ENCODE peak calls at places on chromosomes 6 and 20, in four cellular contexts. One of them, this sample, is unnamed.
A peak's percentile ranks its signal among the peaks of the same experiment; 100 is the strongest.

GRCh38 chr20:9027626-9028025 is 41.3 kb upstream of the PLCB4 start:
- DNase-seq in epithelial cell of esophagus: no peak
- DNase-seq in fibroblast of pulmonary artery: no peak
- DNase-seq in body of pancreas: no peak
- DNase-seq in this sample: no peak

GRCh38 chr20:46057856-46058655 is 29.0 kb downstream of the SLC12A5 start:
- DNase-seq in epithelial cell of esophagus: peak; percentile 58
- DNase-seq in body of pancreas: peak; percentile 51
- DNase-seq in fibroblast of pulmonary artery: peak; percentile 50
- DNase-seq in this sample: peak; percentile 35

GRCh38 chr6:31057426-31058003 is 47.2 kb downstream of the MUC22 start:
- DNase-seq in body of pancreas: no peak
- DNase-seq in epithelial cell of esophagus: peak; percentile 71
- DNase-seq in fibroblast of pulmonary artery: peak; percentile 31
- DNase-seq in this sample: no peak

GRCh38 chr20:11907621-11908020 is 10.1 kb upstream of the BTBD3 start:
- DNase-seq in epithelial cell of esophagus: peak; percentile 80
- DNase-seq in body of pancreas: no peak
- DNase-seq in fibroblast of pulmonary artery: no peak
- DNase-seq in this sample: no peak

GRCh38 chr20:60046860-60047259 is 88.6 kb downstream of the CDH26 start:
- DNase-seq in fibroblast of pulmonary artery: no peak
- DNase-seq in body of pancreas: no peak
- DNase-seq in epithelial cell of esophagus: no peak
- DNase-seq in this sample: no peak

GRCh38 chr6:142026471-142026870 is 106.3 kb upstream of the GJE1 start:
- DNase-seq in body of pancreas: no peak
- DNase-seq in fibroblast of pulmonary artery: no peak
- DNase-seq in epithelial cell of esophagus: peak; percentile 86
- DNase-seq in this sample: no peak

GRCh38 chr6:3328145-3328544 is 69.4 kb downstream of the PSMG4 start:
- DNase-seq in epithelial cell of esophagus: peak; percentile 62
- DNase-seq in fibroblast of pulmonary artery: peak; percentile 55
- DNase-seq in body of pancreas: no peak
- DNase-seq in this sample: no peak

GRCh38 chr20:58714340-58714922 is 21.8 kb downstream of the NPEPL1 start:
- DNase-seq in epithelial cell of esophagus: no peak
- DNase-seq in fibroblast of pulmonary artery: no peak
- DNase-seq in body of pancreas: no peak
- DNase-seq in this sample: peak; percentile 24

GRCh38 chr20:35171753-35172433 is at the start of gene PROCR:
- DNase-seq in epithelial cell of esophagus: peak; percentile 100
- DNase-seq in body of pancreas: peak; percentile 81
- DNase-seq in fibroblast of pulmonary artery: peak; percentile 93
- DNase-seq in this sample: peak; percentile 63

GRCh38 chr6:146433881-146434741 is 109.5 kb upstream of the RAB32 start:
- DNase-seq in fibroblast of pulmonary artery: peak; percentile 28
- DNase-seq in epithelial cell of esophagus: peak; percentile 47
- DNase-seq in body of pancreas: peak; percentile 27
- DNase-seq in this sample: peak; percentile 8

GRCh38 chr6:149843051-149843633 is 21.0 kb downstream of the LRP11 start:
- DNase-seq in fibroblast of pulmonary artery: no peak
- DNase-seq in body of pancreas: peak; percentile 13
- DNase-seq in epithelial cell of esophagus: no peak
- DNase-seq in this sample: no peak

GRCh38 chr6:108166664-108167448 is 1.0 kb downstream of the NR2E1 start:
- DNase-seq in body of pancreas: no peak
- DNase-seq in epithelial cell of esophagus: no peak
- DNase-seq in fibroblast of pulmonary artery: no peak
- DNase-seq in this sample: no peak

GRCh38 chr6:47413752-47414516 is 63.7 kb upstream of the CD2AP start:
- DNase-seq in body of pancreas: peak; percentile 60
- DNase-seq in epithelial cell of esophagus: peak; percentile 74
- DNase-seq in fibroblast of pulmonary artery: peak; percentile 83
- DNase-seq in this sample: peak; percentile 59

GRCh38 chr6:37987008-37987407 is 167.5 kb downstream of the ZFAND3 start:
- DNase-seq in fibroblast of pulmonary artery: peak; percentile 52
- DNase-seq in epithelial cell of esophagus: no peak
- DNase-seq in body of pancreas: no peak
- DNase-seq in this sample: no peak

GRCh38 chr6:54992789-54993188 is 146.2 kb downstream of the FAM83B start:
- DNase-seq in epithelial cell of esophagus: peak; percentile 45
- DNase-seq in body of pancreas: no peak
- DNase-seq in fibroblast of pulmonary artery: peak; percentile 26
- DNase-seq in this sample: no peak
- TF ChIP-seq CTCF in epithelial cell of esophagus: peak; percentile 66
- TF ChIP-seq CTCF in body of pancreas: peak; percentile 34
- TF ChIP-seq CTCF in fibroblast of pulmonary artery: peak; percentile 46
- TF ChIP-seq CTCF in this sample: no peak

GRCh38 chr6:170424634-170425126 is 118.1 kb downstream of the FAM120B start:
- DNase-seq in fibroblast of pulmonary artery: no peak
- DNase-seq in body of pancreas: no peak
- DNase-seq in epithelial cell of esophagus: no peak
- DNase-seq in this sample: no peak

GRCh38 chr6:170433163-170434095 is 119.7 kb downstream of the PSMB1 start:
- DNase-seq in body of pancreas: no peak
- DNase-seq in fibroblast of pulmonary artery: no peak
- DNase-seq in epithelial cell of esophagus: no peak
- DNase-seq in this sample: no peak

GRCh38 chr6:170434821-170435155 is 118.3 kb downstream of the PSMB1 start:
- DNase-seq in fibroblast of pulmonary artery: no peak
- DNase-seq in body of pancreas: no peak
- DNase-seq in epithelial cell of esophagus: no peak
- DNase-seq in this sample: no peak

GRCh38 chr6:170434114-170434820 is 118.8 kb downstream of the PSMB1 start:
- DNase-seq in body of pancreas: no peak
- DNase-seq in fibroblast of pulmonary artery: no peak
- DNase-seq in epithelial cell of esophagus: no peak
- DNase-seq in this sample: no peak

DNA sequence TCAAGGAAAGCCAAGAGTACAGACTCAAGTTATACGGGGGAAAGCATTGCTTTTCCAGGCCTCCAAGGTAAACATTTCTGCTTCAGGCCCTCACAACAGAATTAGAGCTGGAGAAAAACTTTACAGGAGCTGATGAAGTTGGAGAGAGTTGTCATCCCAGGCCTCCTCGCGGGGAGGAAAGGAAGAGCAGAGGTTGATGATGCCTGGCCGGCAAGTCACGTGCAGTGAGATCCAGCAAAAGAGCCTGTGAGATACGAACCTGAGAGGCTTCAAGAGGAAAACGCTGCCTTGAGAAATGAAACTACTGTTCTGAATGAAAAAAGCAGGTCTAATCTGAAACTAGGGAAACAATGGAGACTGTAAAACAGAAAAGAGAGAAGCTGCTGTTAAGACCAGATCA is 122.9 kb downstream of the FAM120B start:
- DNase-seq in fibroblast of pulmonary artery: peak; percentile 73
- DNase-seq in body of pancreas: no peak
- DNase-seq in epithelial cell of esophagus: no peak
- DNase-seq in this sample: no peak
- TF ChIP-seq CTCF in fibroblast of pulmonary artery: peak; percentile 41
- TF ChIP-seq CTCF in body of pancreas: no peak
- TF ChIP-seq CTCF in epithelial cell of esophagus: no peak
- TF ChIP-seq CTCF in this sample: no peak

GRCh38 chr6:145323652-145324051 is 411.7 kb downstream of the EPM2A start:
- DNase-seq in fibroblast of pulmonary artery: no peak
- DNase-seq in epithelial cell of esophagus: no peak
- DNase-seq in body of pancreas: no peak
- DNase-seq in this sample: no peak

GRCh38 chr6:145315982-145316600 is 419.2 kb downstream of the EPM2A start:
- DNase-seq in body of pancreas: no peak
- DNase-seq in epithelial cell of esophagus: peak; percentile 10
- DNase-seq in fibroblast of pulmonary artery: no peak
- DNase-seq in this sample: no peak

GRCh38 chr6:145313041-145313855 is 422.1 kb downstream of the EPM2A start:
- DNase-seq in body of pancreas: no peak
- DNase-seq in fibroblast of pulmonary artery: no peak
- DNase-seq in epithelial cell of esophagus: no peak
- DNase-seq in this sample: no peak

GRCh38 chr6:145319605-145320004 is 415.7 kb downstream of the EPM2A start:
- DNase-seq in body of pancreas: no peak
- DNase-seq in fibroblast of pulmonary artery: no peak
- DNase-seq in epithelial cell of esophagus: no peak
- DNase-seq in this sample: no peak

DNA sequence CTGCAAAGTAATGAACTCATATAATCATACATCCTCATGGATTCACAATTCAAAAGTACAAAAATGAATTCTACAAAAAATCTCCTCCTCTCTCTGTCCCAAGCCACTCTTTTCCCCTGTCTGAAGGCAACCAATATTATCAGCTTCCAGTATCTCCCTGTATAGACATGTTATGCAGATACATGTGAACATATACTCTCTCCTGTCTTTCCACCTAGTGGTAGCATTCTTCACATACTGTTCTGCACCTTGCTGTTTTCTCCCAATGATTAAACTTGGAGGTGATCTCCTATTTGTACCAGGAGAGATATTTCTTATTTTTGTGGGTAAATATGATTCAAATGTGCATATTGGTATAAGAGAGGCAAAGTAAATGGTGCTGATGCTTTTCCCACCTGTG is 416.4 kb downstream of the EPM2A start:
- DNase-seq in body of pancreas: no peak
- DNase-seq in epithelial cell of esophagus: peak; percentile 16
- DNase-seq in fibroblast of pulmonary artery: no peak
- DNase-seq in this sample: no peak
- TF ChIP-seq CTCF in body of pancreas: no peak
- TF ChIP-seq CTCF in epithelial cell of esophagus: peak; percentile 32
- TF ChIP-seq CTCF in fibroblast of pulmonary artery: no peak
- TF ChIP-seq CTCF in this sample: no peak

GRCh38 chr6:139534472-139535115 is 160.1 kb upstream of the CITED2 start:
- DNase-seq in epithelial cell of esophagus: no peak
- DNase-seq in fibroblast of pulmonary artery: no peak
- DNase-seq in body of pancreas: peak; percentile 64
- DNase-seq in this sample: no peak

GRCh38 chr6:139531148-139531547 is 156.7 kb upstream of the CITED2 start:
- DNase-seq in fibroblast of pulmonary artery: no peak
- DNase-seq in epithelial cell of esophagus: peak; percentile 39
- DNase-seq in body of pancreas: no peak
- DNase-seq in this sample: no peak

GRCh38 chr6:139531716-139532115 is 157.3 kb upstream of the CITED2 start:
- DNase-seq in fibroblast of pulmonary artery: no peak
- DNase-seq in epithelial cell of esophagus: no peak
- DNase-seq in body of pancreas: no peak
- DNase-seq in this sample: no peak

GRCh38 chr6:139533166-139533565 is 158.7 kb upstream of the CITED2 start:
- DNase-seq in epithelial cell of esophagus: no peak
- DNase-seq in body of pancreas: no peak
- DNase-seq in fibroblast of pulmonary artery: peak; percentile 58
- DNase-seq in this sample: no peak

DNA sequence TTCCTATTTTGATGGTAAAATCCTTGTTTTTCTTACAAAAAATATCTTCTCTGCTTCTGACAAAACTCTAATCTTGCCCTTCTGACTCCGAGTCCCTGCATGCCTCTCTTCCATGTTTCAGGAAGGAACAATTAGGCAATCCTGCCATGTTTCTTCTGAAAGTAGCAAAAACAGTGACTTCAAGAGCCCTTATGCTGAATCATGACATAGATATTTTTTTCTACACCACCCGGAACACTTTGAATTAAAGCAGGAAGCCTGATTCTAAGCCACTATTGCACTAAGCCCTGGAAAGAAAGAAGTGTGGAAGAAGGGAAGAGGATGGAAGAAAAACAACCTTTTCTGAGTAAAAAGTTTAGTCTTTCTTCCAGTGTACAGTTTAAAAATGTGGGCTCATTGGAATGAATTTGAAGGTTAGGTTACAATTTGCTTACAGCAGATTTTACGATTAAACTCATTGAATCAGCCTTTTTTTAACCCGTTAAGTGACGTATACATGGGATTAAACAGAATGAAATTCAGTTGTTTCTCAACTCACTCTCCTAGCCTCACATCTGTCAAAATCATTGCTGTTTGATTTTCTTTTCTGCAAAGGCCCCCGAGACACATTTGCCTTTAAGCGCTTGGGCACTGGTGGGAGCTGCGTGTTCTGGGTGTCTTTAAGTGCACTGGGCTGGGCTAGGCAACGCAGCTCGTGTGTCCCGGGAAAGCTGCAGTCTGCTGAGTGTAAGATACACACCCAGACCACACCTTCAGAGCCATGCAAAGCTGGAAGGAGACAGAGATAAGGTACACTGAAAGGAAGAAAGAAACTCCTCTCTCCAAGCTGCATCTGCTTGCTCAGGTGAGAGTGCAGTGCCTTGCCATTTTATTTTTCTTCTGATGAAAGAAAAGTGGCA is 159.4 kb upstream of the CITED2 start:
- DNase-seq in epithelial cell of esophagus: peak; percentile 70
- DNase-seq in fibroblast of pulmonary artery: peak; percentile 96
- DNase-seq in body of pancreas: peak; percentile 50
- DNase-seq in this sample: no peak
- TF ChIP-seq CTCF in epithelial cell of esophagus: no peak
- TF ChIP-seq CTCF in fibroblast of pulmonary artery: no peak
- TF ChIP-seq CTCF in body of pancreas: no peak
- TF ChIP-seq CTCF in this sample: no peak

DNA sequence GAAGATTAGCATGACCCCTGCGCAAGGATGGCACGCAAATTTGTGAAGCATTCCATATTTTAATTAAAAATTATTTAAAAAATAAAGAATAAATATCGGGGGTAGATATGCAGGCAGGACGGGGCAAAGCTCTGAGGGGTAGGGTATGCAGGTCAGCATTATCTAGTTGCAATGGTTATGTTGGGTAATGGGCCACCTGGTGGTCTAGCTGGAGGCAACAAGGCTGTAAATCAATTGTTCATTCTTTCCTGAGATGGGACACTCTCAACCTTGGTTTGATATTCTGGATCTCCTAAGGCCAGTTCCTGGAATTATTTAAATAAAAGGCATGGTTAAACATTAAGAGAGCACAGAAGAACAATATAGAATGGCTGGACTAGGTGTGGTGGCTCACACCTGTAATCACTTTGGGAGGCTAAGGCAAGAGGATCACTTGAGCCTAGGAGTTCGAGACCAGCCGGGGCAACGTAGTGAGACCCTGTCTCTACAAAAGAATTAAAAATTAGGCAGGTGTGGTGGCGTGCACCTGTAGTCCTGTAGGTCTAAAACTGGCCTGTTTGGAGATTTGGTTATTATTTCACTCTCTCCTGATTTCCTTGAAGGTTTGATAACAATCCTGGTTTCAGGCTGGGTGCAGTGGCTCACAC is 15.5 kb downstream of the SRSF6 start:
- DNase-seq in epithelial cell of esophagus: no peak
- DNase-seq in body of pancreas: no peak
- DNase-seq in fibroblast of pulmonary artery: no peak
- DNase-seq in this sample: no peak
- TF ChIP-seq CTCF in epithelial cell of esophagus: peak; percentile 6
- TF ChIP-seq CTCF in body of pancreas: no peak
- TF ChIP-seq CTCF in fibroblast of pulmonary artery: no peak
- TF ChIP-seq CTCF in this sample: no peak

DNA sequence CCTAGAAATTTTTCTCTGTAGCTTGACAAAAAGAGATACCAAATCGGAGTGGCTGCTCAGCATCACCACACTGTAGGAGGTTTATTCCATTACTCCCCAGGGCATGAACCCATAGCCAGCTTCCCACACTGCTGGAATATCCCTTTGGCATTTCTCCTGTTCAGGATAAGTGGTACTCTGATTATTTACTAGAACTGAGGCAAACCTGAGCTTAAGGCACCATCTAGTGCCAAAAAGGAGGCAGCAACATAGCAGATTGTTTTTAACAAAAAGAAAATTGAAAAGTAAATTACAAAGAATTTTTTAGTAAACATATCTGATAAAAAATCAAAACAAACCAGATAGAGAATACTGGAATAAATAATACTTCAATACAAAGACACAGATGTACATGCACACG is 181.7 kb downstream of the WDR27 start:
- DNase-seq in body of pancreas: no peak
- DNase-seq in epithelial cell of esophagus: peak; percentile 9
- DNase-seq in fibroblast of pulmonary artery: peak; percentile 72
- DNase-seq in this sample: no peak
- TF ChIP-seq CTCF in body of pancreas: peak; percentile 8
- TF ChIP-seq CTCF in epithelial cell of esophagus: peak; percentile 30
- TF ChIP-seq CTCF in fibroblast of pulmonary artery: peak; percentile 57
- TF ChIP-seq CTCF in this sample: no peak

This sample was measured in GM13976.